ENCODE peak calls at places on chromosomes 7 and 10, in six cellular contexts. U is adrenal gland, J is testis, B is fibroblast of pulmonary artery, H is astrocyte of the spinal cord, Q is tibial artery. G is an unnamed sample.

GRCh38 chr7:67947651-67948050 is 951.0 kb downstream of the TYW1 start:
- DNase-seq in U (no peak), H (no peak), B (no peak), Q (no peak), J (no peak), G (no peak)

GRCh38 chr10:30583778-30584415 is 45.7 kb downstream of the LYZL2 start:
- DNase-seq in U (peak; percentile 88), B (peak; percentile 91), Q (peak; percentile 70), J (peak; percentile 79), H (peak; percentile 84), G (peak; percentile 70)

GRCh38 chr10:32004161-32004591 is 52.0 kb downstream of the KIF5B start:
- DNase-seq in Q (no peak), U (peak; percentile 94), B (no peak), H (no peak), J (peak; percentile 61), G (no peak)

GRCh38 chr7:37930226-37930948 is 9.9 kb downstream of the EPDR1 start:
- DNase-seq in U (no peak), H (peak; percentile 91), B (no peak), Q (no peak), J (no peak), G (peak; percentile 57)

GRCh38 chr10:71575934-71576801 is 143.4 kb downstream of the C10orf105 start:
- DNase-seq in Q (no peak), J (no peak), H (no peak), U (no peak), B (no peak), G (no peak)

GRCh38 chr10:128314691-128315090 is 188.5 kb upstream of the MKI67 start:
- DNase-seq in Q (no peak), B (no peak), H (no peak), J (no peak), U (no peak), G (no peak)

GRCh38 chr10:34736976-34737771 is 77.9 kb downstream of the PARD3 start:
- DNase-seq in J (no peak), Q (no peak), U (no peak), H (no peak), B (no peak), G (no peak)

GRCh38 chr10:100186813-100187212 is 984 bp upstream of the ERLIN1 start:
- DNase-seq in B (no peak), Q (no peak), H (no peak), J (peak; percentile 28), U (no peak), G (peak; percentile 8)

GRCh38 chr7:138125598-138126111 is 49.4 kb downstream of the AKR1D1 start:
- DNase-seq in U (no peak), H (peak; percentile 79), Q (no peak), B (peak; percentile 20), J (no peak), G (peak; percentile 19)

GRCh38 chr10:3775671-3776551 is 9.1 kb downstream of the KLF6 start:
- DNase-seq in H (peak; percentile 71), U (peak; percentile 19), Q (no peak), B (peak; percentile 77), J (no peak), G (peak; percentile 66)

GRCh38 chr7:33651998-33652397 is 253.3 kb upstream of the BMPER start:
- DNase-seq in B (no peak), J (no peak), Q (no peak), H (no peak), U (no peak), G (no peak)

GRCh38 chr7:26182283-26182682 is 18.3 kb downstream of the HNRNPA2B1 start:
- DNase-seq in B (no peak), Q (peak; percentile 42), H (no peak), J (no peak), U (peak; percentile 30), G (no peak)

GRCh38 chr7:28005848-28006233 is 174.8 kb downstream of the JAZF1 start:
- DNase-seq in Q (no peak), H (no peak), J (no peak), B (no peak), U (no peak), G (peak; percentile 82)

GRCh38 chr10:49350856-49351532 is 44.9 kb downstream of the DRGX start:
- DNase-seq in Q (no peak), B (no peak), U (no peak), J (no peak), H (no peak), G (no peak)

GRCh38 chr10:117224036-117224430 is 16.9 kb upstream of the SLC18A2 start:
- DNase-seq in Q (no peak), J (no peak), H (no peak), B (no peak), U (no peak), G (no peak)

GRCh38 chr7:29486191-29486700 is 77.4 kb upstream of the PRR15 start:
- DNase-seq in B (no peak), H (no peak), U (no peak), J (no peak), Q (no peak), G (no peak)

GRCh38 chr10:26216577-26216948 is at the start of gene GAD2:
- DNase-seq in Q (no peak), J (no peak), U (no peak), H (no peak), B (no peak), G (no peak)

GRCh38 chr10:26216949-26217395 is 398 bp downstream of the GAD2 start:
- DNase-seq in U (no peak), Q (no peak), J (no peak), H (no peak), B (no peak), G (no peak)

GRCh38 chr10:26215923-26216576 is 524 bp upstream of the GAD2 start:
- DNase-seq in H (peak; percentile 0), B (peak; percentile 0), J (peak; percentile 42), U (peak; percentile 18), Q (no peak), G (no peak)

GRCh38 chr10:26215534-26215922 is 1.0 kb upstream of the GAD2 start:
- DNase-seq in B (no peak), U (no peak), H (no peak), Q (no peak), J (no peak), G (no peak)

DNA sequence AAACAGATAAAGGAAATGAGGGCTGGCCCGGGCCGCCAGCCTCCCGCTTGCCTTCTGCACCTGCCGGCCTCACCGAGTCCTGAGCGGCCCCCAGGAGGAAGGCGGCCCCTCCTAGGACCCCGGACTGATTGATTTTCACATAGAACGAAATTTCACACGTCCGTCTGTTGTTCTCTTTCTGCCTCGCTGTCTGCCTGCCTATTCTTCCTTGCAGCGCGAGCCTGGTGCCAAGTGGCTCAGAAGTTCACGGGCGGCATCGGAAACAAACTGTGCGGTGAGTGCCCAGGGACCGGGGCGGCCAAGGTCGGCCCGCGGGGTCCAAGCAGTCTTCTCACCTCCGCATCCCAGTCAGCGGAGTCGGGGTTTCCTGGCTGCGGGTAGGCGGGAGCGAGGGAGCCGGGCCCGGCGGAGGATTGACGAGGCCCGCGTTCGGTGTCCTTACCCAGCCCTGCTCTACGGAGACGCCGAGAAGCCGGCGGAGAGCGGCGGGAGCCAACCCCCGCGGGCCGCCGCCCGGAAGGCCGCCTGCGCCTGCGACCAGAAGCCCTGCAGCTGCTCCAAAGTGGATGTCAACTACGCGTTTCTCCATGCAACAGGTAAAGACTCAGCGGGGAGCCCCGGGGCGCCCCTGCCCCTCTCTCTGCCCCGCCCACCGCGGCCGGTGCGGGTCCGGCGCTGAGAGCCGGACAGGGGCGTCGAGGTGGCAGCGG is 977 bp downstream of the GAD2 start:
- DNase-seq in H (no peak), J (no peak), Q (no peak), B (no peak), U (no peak), G (no peak)
- H3K4me3 ChIP-seq in H (no peak overlapping the region), J (peak overlapping the region; percentile 29), Q (no peak overlapping the region), B (no peak overlapping the region), U (no peak overlapping the region), G (no peak overlapping the region)

GRCh38 chr7:4282434-4283223 is 399.5 kb upstream of the FOXK1 start:
- DNase-seq in B (no peak), H (peak; percentile 8), U (no peak), J (no peak), Q (no peak), G (no peak)

GRCh38 chr7:4288791-4289190 is 393.3 kb upstream of the FOXK1 start:
- DNase-seq in H (no peak), U (no peak), Q (no peak), B (no peak), J (no peak), G (no peak)

GRCh38 chr7:4286281-4286680 is 395.8 kb upstream of the FOXK1 start:
- DNase-seq in U (no peak), B (no peak), H (no peak), Q (no peak), J (no peak), G (no peak)
- TF ChIP-seq CTCF in U (no peak), B (no peak), H (no peak), Q (no peak), J (no peak), G (no peak)

GRCh38 chr7:157596471-157596870 is 259.7 kb downstream of the DNAJB6 start:
- DNase-seq in U (no peak), J (no peak), B (no peak), H (no peak), Q (no peak), G (no peak)
- H3K4me3 ChIP-seq in U (no peak overlapping the region), J (no peak overlapping the region), B (no peak overlapping the region), H (no peak overlapping the region), Q (no peak overlapping the region), G (no peak overlapping the region)

DNA sequence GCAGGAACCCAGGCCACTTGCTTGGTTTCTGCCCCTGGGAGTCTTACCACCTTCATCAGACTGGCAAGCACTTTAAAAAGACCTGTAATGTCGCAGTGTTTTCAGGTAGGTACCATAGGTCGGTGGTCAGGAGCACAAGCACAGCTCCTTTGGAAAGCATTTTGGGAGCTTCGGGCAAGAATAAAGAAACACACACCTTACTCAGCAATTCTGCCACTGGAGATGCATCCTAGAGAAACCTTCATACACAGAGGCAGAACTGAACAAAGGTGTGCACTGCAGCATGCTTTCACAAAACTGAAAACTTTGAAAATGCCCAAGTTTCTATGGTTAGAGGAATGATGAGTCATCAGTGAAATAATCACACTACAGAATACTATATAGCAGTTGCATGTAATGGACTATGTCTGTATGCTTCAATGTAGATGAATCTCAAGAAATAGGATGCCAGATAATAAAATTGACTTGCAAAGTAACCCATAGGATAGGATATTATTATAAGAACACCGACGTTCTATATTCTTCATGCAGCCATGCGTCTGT is 309.4 kb downstream of the WDR37 start:
- DNase-seq in H (no peak), U (no peak), Q (no peak), J (no peak), B (no peak), G (no peak)
- TF ChIP-seq CTCF in H (no peak), U (no peak), Q (no peak), J (no peak), B (no peak), G (no peak)

GRCh38 chr7:110308791-110309190 is 782.1 kb upstream of the LRRN3 start:
- DNase-seq in H (no peak), B (no peak), U (no peak), Q (no peak), J (no peak), G (no peak)
- H3K4me3 ChIP-seq in H (no peak overlapping the region), B (no peak overlapping the region), U (no peak overlapping the region), Q (no peak overlapping the region), J (no peak overlapping the region), G (no peak overlapping the region)

G was measured in fibroblast of villous mesenchyme.